ENCODE peak calls at places on chromosome 9, in nine cellular contexts. One of them, this sample, is unnamed.

GRCh38 chr9:89592201-89592815 is 12.5 kb upstream of the GADD45G start:
- DNase-seq in suprapubic skin: no peak
- DNase-seq in A549: no peak
- DNase-seq in K562: no peak
- DNase-seq in ovary: no peak
- DNase-seq in sigmoid colon: no peak
- DNase-seq in stomach: no peak
- DNase-seq in HepG2: no peak
- DNase-seq in tibial nerve: no peak
- DNase-seq in this sample: no peak

GRCh38 chr9:133260334-133261102 is 14.5 kb downstream of the ABO start:
- DNase-seq in suprapubic skin: peak
- DNase-seq in A549: no peak
- DNase-seq in K562: no peak
- DNase-seq in ovary: no peak
- DNase-seq in sigmoid colon: peak
- DNase-seq in stomach: no peak
- DNase-seq in HepG2: no peak
- DNase-seq in tibial nerve: no peak
- DNase-seq in this sample: no peak

GRCh38 chr9:36874261-36874660 is 159.8 kb downstream of the PAX5 start:
- DNase-seq in suprapubic skin: no peak
- DNase-seq in A549: no peak
- DNase-seq in K562: no peak
- DNase-seq in ovary: no peak
- DNase-seq in sigmoid colon: peak
- DNase-seq in stomach: no peak
- DNase-seq in HepG2: no peak
- DNase-seq in tibial nerve: no peak
- DNase-seq in this sample: no peak

GRCh38 chr9:83030391-83031107 is 32.4 kb downstream of the RASEF start:
- DNase-seq in suprapubic skin: no peak
- DNase-seq in A549: no peak
- DNase-seq in K562: no peak
- DNase-seq in ovary: no peak
- DNase-seq in sigmoid colon: no peak
- DNase-seq in stomach: no peak
- DNase-seq in HepG2: no peak
- DNase-seq in tibial nerve: no peak
- DNase-seq in this sample: no peak

GRCh38 chr9:123710299-123710698 is 219.6 kb downstream of the DENND1A start:
- DNase-seq in suprapubic skin: no peak
- DNase-seq in A549: peak
- DNase-seq in K562: no peak
- DNase-seq in ovary: no peak
- DNase-seq in sigmoid colon: no peak
- DNase-seq in stomach: no peak
- DNase-seq in HepG2: no peak
- DNase-seq in tibial nerve: no peak
- DNase-seq in this sample: no peak

GRCh38 chr9:109856785-109857184 is 76.8 kb downstream of the PALM2AKAP2 start:
- DNase-seq in suprapubic skin: no peak
- DNase-seq in A549: no peak
- DNase-seq in K562: peak
- DNase-seq in ovary: peak
- DNase-seq in sigmoid colon: peak
- DNase-seq in stomach: no peak
- DNase-seq in HepG2: no peak
- DNase-seq in tibial nerve: no peak
- DNase-seq in this sample: no peak

GRCh38 chr9:68709291-68709970 is 4.4 kb downstream of the PIP5K1B start:
- DNase-seq in suprapubic skin: no peak
- DNase-seq in A549: no peak
- DNase-seq in K562: no peak
- DNase-seq in ovary: no peak
- DNase-seq in sigmoid colon: no peak
- DNase-seq in stomach: no peak
- DNase-seq in HepG2: no peak
- DNase-seq in tibial nerve: no peak
- DNase-seq in this sample: no peak

GRCh38 chr9:80556631-80557030 is 984.9 kb downstream of the TLE4 start:
- DNase-seq in suprapubic skin: no peak
- DNase-seq in A549: no peak
- DNase-seq in K562: no peak
- DNase-seq in ovary: no peak
- DNase-seq in sigmoid colon: no peak
- DNase-seq in stomach: no peak
- DNase-seq in HepG2: no peak
- DNase-seq in tibial nerve: no peak
- DNase-seq in this sample: no peak

GRCh38 chr9:19174127-19174921 is 47.0 kb upstream of the PLIN2 start:
- DNase-seq in suprapubic skin: peak
- DNase-seq in A549: peak
- DNase-seq in K562: peak
- DNase-seq in ovary: peak
- DNase-seq in sigmoid colon: peak
- DNase-seq in stomach: peak
- DNase-seq in HepG2: peak
- DNase-seq in tibial nerve: peak
- DNase-seq in this sample: peak

GRCh38 chr9:132820545-132820944 is 57.5 kb downstream of the AK8 start:
- DNase-seq in suprapubic skin: peak
- DNase-seq in A549: no peak
- DNase-seq in K562: no peak
- DNase-seq in ovary: no peak
- DNase-seq in sigmoid colon: no peak
- DNase-seq in stomach: no peak
- DNase-seq in HepG2: no peak
- DNase-seq in tibial nerve: no peak
- DNase-seq in this sample: peak

GRCh38 chr9:84354035-84354434 is 13.5 kb upstream of the SLC28A3 start:
- DNase-seq in suprapubic skin: no peak
- DNase-seq in A549: no peak
- DNase-seq in K562: no peak
- DNase-seq in ovary: no peak
- DNase-seq in sigmoid colon: no peak
- DNase-seq in stomach: no peak
- DNase-seq in HepG2: no peak
- DNase-seq in tibial nerve: no peak
- DNase-seq in this sample: no peak

GRCh38 chr9:120924698-120925534 is 1.7 kb downstream of the TRAF1 start:
- DNase-seq in suprapubic skin: no peak
- DNase-seq in A549: no peak
- DNase-seq in K562: no peak
- DNase-seq in ovary: peak
- DNase-seq in sigmoid colon: peak
- DNase-seq in stomach: no peak
- DNase-seq in HepG2: no peak
- DNase-seq in tibial nerve: no peak
- DNase-seq in this sample: no peak

GRCh38 chr9:16275795-16276624 is 594.5 kb downstream of the BNC2 start:
- DNase-seq in suprapubic skin: no peak
- DNase-seq in A549: no peak
- DNase-seq in K562: no peak
- DNase-seq in ovary: no peak
- DNase-seq in sigmoid colon: peak
- DNase-seq in stomach: no peak
- DNase-seq in HepG2: no peak
- DNase-seq in tibial nerve: no peak
- DNase-seq in this sample: no peak

GRCh38 chr9:35906923-35907699 is 1.1 kb downstream of the HRCT1 start:
- DNase-seq in suprapubic skin: no peak
- DNase-seq in A549: peak
- DNase-seq in K562: no peak
- DNase-seq in ovary: peak
- DNase-seq in sigmoid colon: peak
- DNase-seq in stomach: no peak
- DNase-seq in HepG2: no peak
- DNase-seq in tibial nerve: peak
- DNase-seq in this sample: no peak

GRCh38 chr9:72807765-72808445 is 144.9 kb downstream of the ALDH1A1 start:
- DNase-seq in suprapubic skin: no peak
- DNase-seq in A549: peak
- DNase-seq in K562: peak
- DNase-seq in ovary: no peak
- DNase-seq in sigmoid colon: no peak
- DNase-seq in stomach: no peak
- DNase-seq in HepG2: peak
- DNase-seq in tibial nerve: no peak
- DNase-seq in this sample: peak

GRCh38 chr9:22158275-22158674 is 149.2 kb upstream of the CDKN2B start:
- DNase-seq in suprapubic skin: no peak
- DNase-seq in A549: peak
- DNase-seq in K562: no peak
- DNase-seq in ovary: no peak
- DNase-seq in sigmoid colon: no peak
- DNase-seq in stomach: no peak
- DNase-seq in HepG2: no peak
- DNase-seq in tibial nerve: no peak
- DNase-seq in this sample: no peak

GRCh38 chr9:84387821-84388220 is 47.3 kb upstream of the SLC28A3 start:
- DNase-seq in suprapubic skin: no peak
- DNase-seq in A549: no peak
- DNase-seq in K562: no peak
- DNase-seq in ovary: no peak
- DNase-seq in sigmoid colon: no peak
- DNase-seq in stomach: no peak
- DNase-seq in HepG2: no peak
- DNase-seq in tibial nerve: no peak
- DNase-seq in this sample: no peak

GRCh38 chr9:86613943-86614342 is 259.7 kb upstream of the TUT7 start:
- DNase-seq in suprapubic skin: no peak
- DNase-seq in A549: no peak
- DNase-seq in K562: no peak
- DNase-seq in ovary: no peak
- DNase-seq in sigmoid colon: no peak
- DNase-seq in stomach: no peak
- DNase-seq in HepG2: no peak
- DNase-seq in tibial nerve: no peak
- DNase-seq in this sample: no peak

GRCh38 chr9:86614871-86615849 is 260.9 kb upstream of the TUT7 start:
- DNase-seq in suprapubic skin: no peak
- DNase-seq in A549: peak
- DNase-seq in K562: peak
- DNase-seq in ovary: no peak
- DNase-seq in sigmoid colon: no peak
- DNase-seq in stomach: no peak
- DNase-seq in HepG2: peak
- DNase-seq in tibial nerve: peak
- DNase-seq in this sample: peak
- TF ChIP-seq EP300 in suprapubic skin: no peak
- TF ChIP-seq EP300 in A549: no peak
- TF ChIP-seq EP300 in K562: no peak
- TF ChIP-seq EP300 in ovary: no peak
- TF ChIP-seq EP300 in sigmoid colon: no peak
- TF ChIP-seq EP300 in stomach: no peak
- TF ChIP-seq EP300 in HepG2: no peak
- TF ChIP-seq EP300 in tibial nerve: no peak
- TF ChIP-seq EP300 in this sample: peak

GRCh38 chr9:69951411-69951810 is 92.2 kb upstream of the MAMDC2 start:
- DNase-seq in suprapubic skin: no peak
- DNase-seq in A549: no peak
- DNase-seq in K562: no peak
- DNase-seq in ovary: no peak
- DNase-seq in sigmoid colon: no peak
- DNase-seq in stomach: no peak
- DNase-seq in HepG2: no peak
- DNase-seq in tibial nerve: no peak
- DNase-seq in this sample: no peak

GRCh38 chr9:69945671-69946141 is 97.9 kb upstream of the MAMDC2 start:
- DNase-seq in suprapubic skin: no peak
- DNase-seq in A549: peak
- DNase-seq in K562: peak
- DNase-seq in ovary: peak
- DNase-seq in sigmoid colon: peak
- DNase-seq in stomach: peak
- DNase-seq in HepG2: no peak
- DNase-seq in tibial nerve: peak
- DNase-seq in this sample: no peak

GRCh38 chr9:69943146-69943545 is 100.5 kb upstream of the MAMDC2 start:
- DNase-seq in suprapubic skin: no peak
- DNase-seq in A549: no peak
- DNase-seq in K562: no peak
- DNase-seq in ovary: no peak
- DNase-seq in sigmoid colon: no peak
- DNase-seq in stomach: no peak
- DNase-seq in HepG2: no peak
- DNase-seq in tibial nerve: no peak
- DNase-seq in this sample: no peak

GRCh38 chr9:69949396-69949795 is 94.3 kb upstream of the MAMDC2 start:
- DNase-seq in suprapubic skin: no peak
- DNase-seq in A549: no peak
- DNase-seq in K562: no peak
- DNase-seq in ovary: no peak
- DNase-seq in sigmoid colon: no peak
- DNase-seq in stomach: no peak
- DNase-seq in HepG2: no peak
- DNase-seq in tibial nerve: no peak
- DNase-seq in this sample: no peak

GRCh38 chr9:69946800-69947437 is 96.7 kb upstream of the MAMDC2 start:
- DNase-seq in suprapubic skin: no peak
- DNase-seq in A549: peak
- DNase-seq in K562: peak
- DNase-seq in ovary: no peak
- DNase-seq in sigmoid colon: no peak
- DNase-seq in stomach: no peak
- DNase-seq in HepG2: peak
- DNase-seq in tibial nerve: no peak
- DNase-seq in this sample: no peak
- TF ChIP-seq EP300 in suprapubic skin: no peak
- TF ChIP-seq EP300 in A549: peak
- TF ChIP-seq EP300 in K562: peak
- TF ChIP-seq EP300 in ovary: no peak
- TF ChIP-seq EP300 in sigmoid colon: no peak
- TF ChIP-seq EP300 in stomach: no peak
- TF ChIP-seq EP300 in HepG2: no peak
- TF ChIP-seq EP300 in tibial nerve: no peak
- TF ChIP-seq EP300 in this sample: no peak

DNA sequence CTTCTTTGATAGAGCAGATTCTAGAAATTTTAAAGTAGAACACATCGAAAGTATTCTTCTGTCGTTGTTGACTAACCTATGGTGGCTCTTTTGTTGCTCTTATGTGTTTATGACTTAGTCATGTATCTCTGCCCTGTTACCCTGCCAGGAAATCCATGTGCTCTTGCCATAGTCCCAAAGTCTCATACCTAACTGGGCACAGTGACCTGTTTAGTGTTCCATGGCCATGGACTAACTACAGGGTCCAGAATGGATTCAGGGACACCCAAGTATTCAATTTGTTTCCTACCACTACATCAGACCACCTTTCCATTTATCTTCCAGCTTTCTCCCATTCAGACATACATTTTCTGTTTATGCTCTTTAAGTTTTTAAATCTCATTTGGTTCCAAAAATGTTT is 18.0 kb downstream of the SLC44A1 start:
- DNase-seq in suprapubic skin: no peak
- DNase-seq in A549: no peak
- DNase-seq in K562: no peak
- DNase-seq in ovary: no peak
- DNase-seq in sigmoid colon: no peak
- DNase-seq in stomach: no peak
- DNase-seq in HepG2: no peak
- DNase-seq in tibial nerve: no peak
- DNase-seq in this sample: no peak
- TF ChIP-seq EP300 in suprapubic skin: no peak
- TF ChIP-seq EP300 in A549: no peak
- TF ChIP-seq EP300 in K562: no peak
- TF ChIP-seq EP300 in ovary: no peak
- TF ChIP-seq EP300 in sigmoid colon: no peak
- TF ChIP-seq EP300 in stomach: no peak
- TF ChIP-seq EP300 in HepG2: no peak
- TF ChIP-seq EP300 in tibial nerve: no peak
- TF ChIP-seq EP300 in this sample: no peak

GRCh38 chr9:126965541-126966428 is 51.2 kb downstream of the RALGPS1 start:
- DNase-seq in suprapubic skin: no peak
- DNase-seq in A549: peak
- DNase-seq in K562: peak
- DNase-seq in ovary: peak
- DNase-seq in sigmoid colon: peak
- DNase-seq in stomach: peak
- DNase-seq in HepG2: peak
- DNase-seq in tibial nerve: peak
- DNase-seq in this sample: peak
- TF ChIP-seq EP300 in suprapubic skin: no peak
- TF ChIP-seq EP300 in A549: no peak
- TF ChIP-seq EP300 in K562: no peak
- TF ChIP-seq EP300 in ovary: no peak
- TF ChIP-seq EP300 in sigmoid colon: no peak
- TF ChIP-seq EP300 in stomach: no peak
- TF ChIP-seq EP300 in HepG2: no peak
- TF ChIP-seq EP300 in tibial nerve: no peak
- TF ChIP-seq EP300 in this sample: no peak

This sample was measured in SK-N-SH.